ENCODE peak calls at places on chromosomes 2 and 18, in six cellular contexts. One of them, this sample, is unnamed.

GRCh38 chr2:162291748-162292147 is 26.7 kb downstream of the IFIH1 start:
- DNase-seq in Right ventricle myocardium superior: no peak
- DNase-seq in kidney glomerular epithelial cell: no peak
- DNase-seq in A172: no peak
- DNase-seq in SW 1271: no peak
- DNase-seq in AG08395: no peak
- DNase-seq in this sample: no peak

GRCh38 chr2:206521612-206522011 is 78.3 kb downstream of the ADAM23 start:
- DNase-seq in Right ventricle myocardium superior: no peak
- DNase-seq in kidney glomerular epithelial cell: no peak
- DNase-seq in A172: no peak
- DNase-seq in SW 1271: no peak
- DNase-seq in AG08395: no peak
- DNase-seq in this sample: no peak

GRCh38 chr2:169080250-169081035 is 11.1 kb downstream of the DHRS9 start:
- DNase-seq in Right ventricle myocardium superior: no peak
- DNase-seq in kidney glomerular epithelial cell: peak
- DNase-seq in A172: peak
- DNase-seq in SW 1271: no peak
- DNase-seq in AG08395: no peak
- DNase-seq in this sample: no peak

GRCh38 chr2:28319118-28320008 is 73.3 kb upstream of the FOSL2 start:
- DNase-seq in Right ventricle myocardium superior: no peak
- DNase-seq in kidney glomerular epithelial cell: no peak
- DNase-seq in A172: peak
- DNase-seq in SW 1271: no peak
- DNase-seq in AG08395: no peak
- DNase-seq in this sample: no peak

GRCh38 chr18:54775686-54776085 is 52.6 kb upstream of the RAB27B start:
- DNase-seq in Right ventricle myocardium superior: no peak
- DNase-seq in kidney glomerular epithelial cell: peak
- DNase-seq in A172: peak
- DNase-seq in SW 1271: peak
- DNase-seq in AG08395: peak
- DNase-seq in this sample: no peak

GRCh38 chr2:98579926-98580325 is 28.4 kb downstream of the COA5 start:
- DNase-seq in Right ventricle myocardium superior: no peak
- DNase-seq in kidney glomerular epithelial cell: no peak
- DNase-seq in A172: no peak
- DNase-seq in SW 1271: no peak
- DNase-seq in AG08395: no peak
- DNase-seq in this sample: no peak

GRCh38 chr2:28117104-28117596 is 226.6 kb downstream of the BABAM2 start:
- DNase-seq in Right ventricle myocardium superior: no peak
- DNase-seq in kidney glomerular epithelial cell: peak
- DNase-seq in A172: no peak
- DNase-seq in SW 1271: no peak
- DNase-seq in AG08395: no peak
- DNase-seq in this sample: no peak

GRCh38 chr2:46849741-46850474 is 65.7 kb downstream of the MCFD2 start:
- DNase-seq in Right ventricle myocardium superior: peak
- DNase-seq in kidney glomerular epithelial cell: peak
- DNase-seq in A172: peak
- DNase-seq in SW 1271: no peak
- DNase-seq in AG08395: no peak
- DNase-seq in this sample: no peak

GRCh38 chr2:219171231-219171651 is 1.4 kb upstream of the SLC23A3 start:
- DNase-seq in Right ventricle myocardium superior: peak
- DNase-seq in kidney glomerular epithelial cell: peak
- DNase-seq in A172: peak
- DNase-seq in SW 1271: peak
- DNase-seq in AG08395: peak
- DNase-seq in this sample: no peak

GRCh38 chr2:238379096-238379810 is 47.5 kb upstream of the ASB1 start:
- DNase-seq in Right ventricle myocardium superior: no peak
- DNase-seq in kidney glomerular epithelial cell: peak
- DNase-seq in A172: peak
- DNase-seq in SW 1271: no peak
- DNase-seq in AG08395: no peak
- DNase-seq in this sample: no peak

GRCh38 chr18:70555046-70555445 is 266.2 kb downstream of the SOCS6 start:
- DNase-seq in Right ventricle myocardium superior: no peak
- DNase-seq in kidney glomerular epithelial cell: no peak
- DNase-seq in A172: no peak
- DNase-seq in SW 1271: no peak
- DNase-seq in AG08395: no peak
- DNase-seq in this sample: no peak

GRCh38 chr2:55518846-55519167 is 711 bp upstream of the CFAP36 start:
- DNase-seq in Right ventricle myocardium superior: no peak
- DNase-seq in kidney glomerular epithelial cell: peak
- DNase-seq in A172: peak
- DNase-seq in SW 1271: peak
- DNase-seq in AG08395: no peak
- DNase-seq in this sample: no peak

GRCh38 chr18:45197526-45197970 is 417.7 kb upstream of the SLC14A2 start:
- DNase-seq in Right ventricle myocardium superior: no peak
- DNase-seq in kidney glomerular epithelial cell: no peak
- DNase-seq in A172: peak
- DNase-seq in SW 1271: no peak
- DNase-seq in AG08395: no peak
- DNase-seq in this sample: peak

GRCh38 chr2:239369631-239370161 is 31.1 kb downstream of the HDAC4 start:
- DNase-seq in Right ventricle myocardium superior: no peak
- DNase-seq in kidney glomerular epithelial cell: peak
- DNase-seq in A172: no peak
- DNase-seq in SW 1271: no peak
- DNase-seq in AG08395: peak
- DNase-seq in this sample: peak

GRCh38 chr18:25282282-25282681 is 69.7 kb downstream of the ZNF521 start:
- DNase-seq in Right ventricle myocardium superior: peak
- DNase-seq in kidney glomerular epithelial cell: no peak
- DNase-seq in A172: no peak
- DNase-seq in SW 1271: no peak
- DNase-seq in AG08395: no peak
- DNase-seq in this sample: no peak

GRCh38 chr2:130873700-130874346 is 37.1 kb downstream of the ARHGEF4 start:
- DNase-seq in Right ventricle myocardium superior: peak
- DNase-seq in kidney glomerular epithelial cell: peak
- DNase-seq in A172: peak
- DNase-seq in SW 1271: peak
- DNase-seq in AG08395: peak
- DNase-seq in this sample: peak

GRCh38 chr2:214492152-214492551 is 81.3 kb downstream of the VWC2L start:
- DNase-seq in Right ventricle myocardium superior: no peak
- DNase-seq in kidney glomerular epithelial cell: no peak
- DNase-seq in A172: no peak
- DNase-seq in SW 1271: no peak
- DNase-seq in AG08395: no peak
- DNase-seq in this sample: no peak

GRCh38 chr18:6543330-6543908 is 128.7 kb upstream of the L3MBTL4 start:
- DNase-seq in Right ventricle myocardium superior: no peak
- DNase-seq in kidney glomerular epithelial cell: peak
- DNase-seq in A172: peak
- DNase-seq in SW 1271: peak
- DNase-seq in AG08395: peak
- DNase-seq in this sample: no peak

GRCh38 chr2:128395640-128396499 is 77.2 kb upstream of the HS6ST1 start:
- DNase-seq in Right ventricle myocardium superior: no peak
- DNase-seq in kidney glomerular epithelial cell: peak
- DNase-seq in A172: no peak
- DNase-seq in SW 1271: no peak
- DNase-seq in AG08395: no peak
- DNase-seq in this sample: no peak

GRCh38 chr2:119710281-119710680 is 31.3 kb downstream of the TMEM177 start:
- DNase-seq in Right ventricle myocardium superior: no peak
- DNase-seq in kidney glomerular epithelial cell: no peak
- DNase-seq in A172: no peak
- DNase-seq in SW 1271: no peak
- DNase-seq in AG08395: no peak
- DNase-seq in this sample: no peak

GRCh38 chr2:3127710-3128109 is 249.9 kb downstream of the EIPR1 start:
- DNase-seq in Right ventricle myocardium superior: no peak
- DNase-seq in kidney glomerular epithelial cell: no peak
- DNase-seq in A172: no peak
- DNase-seq in SW 1271: no peak
- DNase-seq in AG08395: no peak
- DNase-seq in this sample: no peak

GRCh38 chr18:58632557-58632956 is 3.7 kb upstream of the ALPK2 start:
- DNase-seq in Right ventricle myocardium superior: peak
- DNase-seq in kidney glomerular epithelial cell: no peak
- DNase-seq in A172: no peak
- DNase-seq in SW 1271: no peak
- DNase-seq in AG08395: no peak
- DNase-seq in this sample: no peak

GRCh38 chr18:3340015-3340681 is 78.2 kb downstream of the MYL12B start:
- DNase-seq in Right ventricle myocardium superior: no peak
- DNase-seq in kidney glomerular epithelial cell: no peak
- DNase-seq in A172: peak
- DNase-seq in SW 1271: no peak
- DNase-seq in AG08395: no peak
- DNase-seq in this sample: no peak

GRCh38 chr2:207256476-207257207 is 90.9 kb upstream of the KLF7 start:
- DNase-seq in Right ventricle myocardium superior: no peak
- DNase-seq in kidney glomerular epithelial cell: no peak
- DNase-seq in A172: peak
- DNase-seq in SW 1271: no peak
- DNase-seq in AG08395: no peak
- DNase-seq in this sample: no peak

GRCh38 chr2:66113988-66114625 is 320.8 kb upstream of the MEIS1 start:
- DNase-seq in Right ventricle myocardium superior: no peak
- DNase-seq in kidney glomerular epithelial cell: no peak
- DNase-seq in A172: no peak
- DNase-seq in SW 1271: no peak
- DNase-seq in AG08395: no peak
- DNase-seq in this sample: no peak

GRCh38 chr2:187689372-187689771 is 135.1 kb upstream of the TFPI start:
- DNase-seq in Right ventricle myocardium superior: no peak
- DNase-seq in kidney glomerular epithelial cell: no peak
- DNase-seq in A172: peak
- DNase-seq in SW 1271: peak
- DNase-seq in AG08395: peak
- DNase-seq in this sample: no peak

GRCh38 chr2:45938649-45939511 is 287.4 kb downstream of the PRKCE start:
- DNase-seq in Right ventricle myocardium superior: peak
- DNase-seq in kidney glomerular epithelial cell: peak
- DNase-seq in A172: peak
- DNase-seq in SW 1271: peak
- DNase-seq in AG08395: peak
- DNase-seq in this sample: no peak

GRCh38 chr2:198966269-198966668 is 491.5 kb downstream of the SATB2 start:
- DNase-seq in Right ventricle myocardium superior: no peak
- DNase-seq in kidney glomerular epithelial cell: no peak
- DNase-seq in A172: no peak
- DNase-seq in SW 1271: no peak
- DNase-seq in AG08395: no peak
- DNase-seq in this sample: no peak

GRCh38 chr2:46866770-46867246 is 48.8 kb downstream of the MCFD2 start:
- DNase-seq in Right ventricle myocardium superior: peak
- DNase-seq in kidney glomerular epithelial cell: no peak
- DNase-seq in A172: no peak
- DNase-seq in SW 1271: no peak
- DNase-seq in AG08395: no peak
- DNase-seq in this sample: no peak

GRCh38 chr2:228135300-228135699 is 46.2 kb downstream of the SPHKAP start:
- DNase-seq in Right ventricle myocardium superior: no peak
- DNase-seq in kidney glomerular epithelial cell: no peak
- DNase-seq in A172: no peak
- DNase-seq in SW 1271: no peak
- DNase-seq in AG08395: no peak
- DNase-seq in this sample: no peak